ENCODE peak calls at places on chromosomes 3 and 15, in eight cellular contexts. Z is NCI-H446; J is pons; S is H54; B is effector memory CD8-positive, alpha-beta T cell; P is posterior cingulate gyrus; Q is heart left ventricle; H is renal cortical epithelial cell. R is an unnamed sample.

GRCh38 chr3:68176600-68176999 is 522.2 kb upstream of the SUCLG2 start:
- DNase-seq in Z (no peak), J (no peak), S (no peak), B (no peak), P (no peak), Q (no peak), H (no peak), R (no peak)

GRCh38 chr15:74134387-74135027 is 4.1 kb downstream of the ISLR2 start:
- DNase-seq in Z (no peak), J (peak), S (no peak), B (no peak), P (no peak), Q (peak), H (peak), R (peak)

GRCh38 chr3:136350132-136350531 is 100.0 kb downstream of the PCCB start:
- DNase-seq in Z (no peak), J (no peak), S (peak), B (no peak), P (no peak), Q (peak), H (peak), R (no peak)

GRCh38 chr15:78766041-78766440 is 45.2 kb downstream of the ADAMTS7 start:
- DNase-seq in Z (no peak), J (no peak), S (no peak), B (no peak), P (no peak), Q (no peak), H (no peak), R (no peak)

GRCh38 chr15:40272713-40273056 is 10.2 kb downstream of the ANKRD63 start:
- DNase-seq in Z (no peak), J (no peak), S (no peak), B (no peak), P (no peak), Q (no peak), H (no peak), R (no peak)

GRCh38 chr3:73365756-73366397 is 258.9 kb downstream of the PDZRN3 start:
- DNase-seq in Z (no peak), J (peak), S (no peak), B (no peak), P (peak), Q (peak), H (no peak), R (peak)

GRCh38 chr3:27684302-27684701 is 37.8 kb downstream of the EOMES start:
- DNase-seq in Z (no peak), J (no peak), S (no peak), B (no peak), P (no peak), Q (no peak), H (no peak), R (no peak)

GRCh38 chr3:147574622-147575021 is 165.5 kb downstream of the ZIC1 start:
- DNase-seq in Z (no peak), J (no peak), S (no peak), B (no peak), P (no peak), Q (no peak), H (no peak), R (no peak)

GRCh38 chr3:129793947-129794318 is 99.6 kb downstream of the TMCC1 start:
- DNase-seq in Z (no peak), J (peak), S (no peak), B (no peak), P (no peak), Q (no peak), H (no peak), R (peak)

GRCh38 chr3:124439586-124439985 is 290.7 kb upstream of the UMPS start:
- DNase-seq in Z (no peak), J (no peak), S (no peak), B (no peak), P (no peak), Q (no peak), H (no peak), R (no peak)

GRCh38 chr3:153001428-153001827 is 160.6 kb upstream of the RAP2B start:
- DNase-seq in Z (no peak), J (no peak), S (no peak), B (no peak), P (no peak), Q (no peak), H (no peak), R (no peak)

GRCh38 chr15:65099336-65099735 is 15.7 kb downstream of the UBAP1L start:
- DNase-seq in Z (no peak), J (no peak), S (no peak), B (no peak), P (no peak), Q (no peak), H (no peak), R (no peak)

GRCh38 chr3:188204516-188204915 is 50.6 kb downstream of the LPP start:
- DNase-seq in Z (no peak), J (no peak), S (no peak), B (no peak), P (no peak), Q (no peak), H (no peak), R (no peak)

GRCh38 chr3:174251696-174252095 is 607.4 kb upstream of the NAALADL2 start:
- DNase-seq in Z (no peak), J (no peak), S (no peak), B (no peak), P (no peak), Q (no peak), H (no peak), R (no peak)

GRCh38 chr3:193883551-193883950 is 252.4 kb upstream of the HES1 start:
- DNase-seq in Z (no peak), J (no peak), S (no peak), B (no peak), P (no peak), Q (no peak), H (peak), R (no peak)

GRCh38 chr15:41490355-41490754 is 3.3 kb upstream of the ITPKA start:
- DNase-seq in Z (no peak), J (no peak), S (peak), B (no peak), P (no peak), Q (no peak), H (peak), R (no peak)

GRCh38 chr15:38128389-38128788 is 124.2 kb upstream of the SPRED1 start:
- DNase-seq in Z (no peak), J (peak), S (no peak), B (no peak), P (no peak), Q (no peak), H (peak), R (peak)

GRCh38 chr3:54510506-54510905 is 388.2 kb downstream of the CACNA2D3 start:
- DNase-seq in Z (no peak), J (no peak), S (no peak), B (no peak), P (no peak), Q (no peak), H (no peak), R (no peak)

GRCh38 chr3:66638717-66639116 is 137.9 kb upstream of the LRIG1 start:
- DNase-seq in Z (no peak), J (peak), S (no peak), B (no peak), P (no peak), Q (no peak), H (no peak), R (no peak)

GRCh38 chr15:34055868-34056595 is 17.0 kb upstream of the AVEN start:
- DNase-seq in Z (no peak), J (no peak), S (peak), B (no peak), P (no peak), Q (no peak), H (peak), R (no peak)

GRCh38 chr3:161821591-161821990 is 325.0 kb downstream of the OTOL1 start:
- DNase-seq in Z (no peak), J (no peak), S (no peak), B (no peak), P (no peak), Q (no peak), H (no peak), R (no peak)

GRCh38 chr3:197337656-197338055 is 39.2 kb upstream of the DLG1 start:
- DNase-seq in Z (no peak), J (no peak), S (no peak), B (no peak), P (no peak), Q (no peak), H (peak), R (no peak)

GRCh38 chr15:80780416-80781221 is 1.4 kb downstream of the CEMIP start:
- DNase-seq in Z (no peak), J (no peak), S (no peak), B (no peak), P (no peak), Q (peak), H (no peak), R (no peak)

R was measured in midbrain.